ENCODE peak calls at places on chromosomes 1 and 21, in ten cellular contexts. S is AG04450; R is GM19239; Z is IMR-90; Y is tibial artery; L is right lobe of liver; B is NCI-H774; O is RPMI7951; N is CD4-positive, alpha-beta memory T cell; T is stomach. X is an unnamed sample.

GRCh38 chr21:35924714-35925301 is 135.5 kb downstream of the SETD4 start:
- DNase-seq in Z (peak; percentile 96), L (no peak), O (peak; percentile 94), N (no peak), R (no peak), B (no peak), Y (no peak), S (peak; percentile 77), T (no peak), X (peak; percentile 56)

GRCh38 chr1:162145280-162145965 is 75.9 kb downstream of the NOS1AP start:
- DNase-seq in L (no peak), B (peak; percentile 56), T (no peak), S (no peak), R (no peak), O (no peak), Z (no peak), N (no peak), Y (no peak), X (no peak)

GRCh38 chr1:155466996-155467395 is 95.6 kb downstream of the ASH1L start:
- DNase-seq in B (no peak), R (no peak), L (no peak), O (peak; percentile 73), N (no peak), Y (no peak), Z (peak; percentile 90), T (no peak), S (peak; percentile 59), X (no peak)

GRCh38 chr1:9422321-9422720 is 116.9 kb upstream of the SLC25A33 start:
- DNase-seq in B (no peak), O (no peak), L (no peak), Z (no peak), T (no peak), R (no peak), S (no peak), Y (no peak), N (no peak), X (no peak)

GRCh38 chr1:117061986-117062415 is 1.9 kb downstream of the TTF2 start:
- DNase-seq in B (no peak), T (no peak), R (no peak), N (no peak), Z (peak; percentile 88), Y (no peak), L (no peak), O (peak; percentile 82), S (peak; percentile 29), X (no peak)

GRCh38 chr1:15669074-15669473 is 15.0 kb upstream of the PLEKHM2 start:
- DNase-seq in T (no peak), L (no peak), N (no peak), S (no peak), R (no peak), O (no peak), Y (no peak), B (no peak), Z (no peak), X (no peak)

GRCh38 chr1:23980006-23980724 is at the start of gene SRSF10:
- DNase-seq in S (peak; percentile 97), Z (peak; percentile 99), B (peak; percentile 89), O (peak; percentile 99), T (peak; percentile 98), Y (peak; percentile 97), R (peak; percentile 85), N (peak; percentile 99), L (peak; percentile 99), X (peak; percentile 96)

GRCh38 chr1:16318544-16318943 is 33.7 kb downstream of the FBXO42 start:
- DNase-seq in O (no peak), R (no peak), L (no peak), B (no peak), Y (peak; percentile 67), S (no peak), T (no peak), Z (no peak), N (no peak), X (no peak)

GRCh38 chr1:185733818-185734709 is at the start of gene HMCN1:
- DNase-seq in Y (peak; percentile 79), N (no peak), R (no peak), S (no peak), B (peak; percentile 4), T (peak; percentile 58), O (peak; percentile 79), L (peak; percentile 76), Z (peak; percentile 65), X (no peak)

GRCh38 chr1:70633004-70633403 is 221.9 kb downstream of the CTH start:
- DNase-seq in T (no peak), O (no peak), Y (no peak), Z (no peak), B (no peak), R (no peak), L (no peak), N (no peak), S (no peak), X (no peak)

GRCh38 chr1:154935749-154936415 is 637 bp downstream of the PMVK start:
- DNase-seq in S (no peak), T (peak; percentile 35), R (no peak), L (no peak), N (no peak), O (no peak), B (no peak), Z (no peak), Y (no peak), X (no peak)

GRCh38 chr1:44674113-44675000 is at the start of the genes ARMH1 and TMEM53:
- DNase-seq in O (peak; percentile 99), L (peak; percentile 100), Z (peak; percentile 98), N (peak; percentile 98), Y (peak; percentile 99), R (peak; percentile 80), B (peak; percentile 100), T (peak; percentile 99), S (peak; percentile 97), X (peak; percentile 97)

GRCh38 chr1:47978486-47978885 is 18.7 kb downstream of the TRABD2B start:
- DNase-seq in R (no peak), Z (peak; percentile 9), S (no peak), N (no peak), O (no peak), B (no peak), L (no peak), Y (no peak), T (no peak), X (no peak)

GRCh38 chr1:27658951-27659496 is 13.0 kb downstream of the IFI6 start:
- DNase-seq in S (no peak), B (no peak), L (no peak), O (peak; percentile 99), Z (peak; percentile 55), R (no peak), T (no peak), Y (no peak), N (no peak), X (no peak)

GRCh38 chr21:45421846-45422775 is 17.1 kb downstream of the COL18A1 start:
- DNase-seq in N (no peak), Z (no peak), O (no peak), L (no peak), S (no peak), Y (no peak), T (no peak), B (no peak), R (no peak), X (no peak)

GRCh38 chr1:233933339-233933738 is 28.9 kb downstream of the SLC35F3 start:
- DNase-seq in B (no peak), L (no peak), Z (no peak), O (no peak), Y (no peak), R (no peak), N (no peak), S (no peak), T (no peak), X (no peak)

GRCh38 chr1:97581614-97582051 is 339.2 kb downstream of the DPYD start:
- DNase-seq in Y (no peak), B (no peak), T (no peak), O (peak; percentile 61), S (no peak), R (no peak), L (no peak), N (no peak), Z (peak; percentile 45), X (no peak)

GRCh38 chr1:58881471-58881994 is 97.7 kb upstream of the JUN start:
- DNase-seq in S (no peak), O (peak; percentile 92), R (no peak), Y (peak; percentile 69), T (peak; percentile 69), L (peak; percentile 88), B (no peak), Z (peak; percentile 82), N (no peak), X (no peak)

GRCh38 chr1:77283701-77284425 is 2.0 kb downstream of the AK5 start:
- DNase-seq in Y (no peak), Z (peak; percentile 18), L (no peak), B (no peak), S (no peak), R (no peak), N (no peak), O (no peak), T (no peak), X (no peak)

GRCh38 chr21:37903396-37903795 is 12.9 kb downstream of the KCNJ6 start:
- DNase-seq in N (no peak), Z (no peak), Y (no peak), S (no peak), O (no peak), L (no peak), R (no peak), B (no peak), T (no peak), X (no peak)

GRCh38 chr21:38758815-38759214 is 46.9 kb upstream of the ETS2 start:
- DNase-seq in S (no peak), O (peak; percentile 63), B (no peak), L (no peak), T (peak; percentile 55), Z (no peak), R (no peak), Y (no peak), N (no peak), X (no peak)

GRCh38 chr1:205597691-205598314 is 34.0 kb downstream of the ELK4 start:
- DNase-seq in L (no peak), S (no peak), O (no peak), N (no peak), B (no peak), Y (no peak), T (no peak), R (no peak), Z (peak; percentile 66), X (no peak)

GRCh38 chr1:153774780-153775431 is at the start of gene SLC27A3:
- DNase-seq in O (peak; percentile 44), S (no peak), B (peak; percentile 74), R (no peak), T (peak; percentile 73), L (peak; percentile 88), Z (no peak), Y (peak; percentile 87), N (no peak), X (no peak)

GRCh38 chr1:103107696-103108524 is at the start of gene COL11A1:
- DNase-seq in R (no peak), Z (no peak), S (no peak), O (no peak), T (no peak), B (no peak), Y (no peak), N (no peak), L (no peak), X (no peak)